ENCODE peak calls at places on chromosomes 2 and 18, in ten cellular contexts. I, J, L, S, O, V, R, T, N and U are unnamed samples.

GRCh38 chr2:47277187-47277586 is 122.1 kb upstream of the STPG4 start:
- DNase-seq in I (no peak), J (no peak), L (no peak), S (no peak), O (no peak), V (no peak), R (no peak), T (no peak), N (no peak), U (no peak)

GRCh38 chr18:73189718-73190117 is 321.9 kb upstream of the NETO1 start:
- DNase-seq in I (no peak), J (no peak), L (no peak), S (no peak), O (no peak), V (no peak), R (no peak), T (no peak), N (no peak), U (no peak)

GRCh38 chr2:112941753-112942653 is 31.0 kb downstream of the IL37 start:
- DNase-seq in I (peak), J (peak), L (peak), S (peak), O (peak), V (no peak), R (peak), T (peak), N (peak), U (peak)

GRCh38 chr2:54712516-54712915 is 10.9 kb upstream of the EML6 start:
- DNase-seq in I (no peak), J (no peak), L (no peak), S (no peak), O (no peak), V (no peak), R (no peak), T (no peak), N (no peak), U (no peak)

GRCh38 chr2:240403358-240404104 is 31.9 kb upstream of the GPC1 start:
- DNase-seq in I (no peak), J (no peak), L (no peak), S (no peak), O (peak), V (no peak), R (no peak), T (peak), N (no peak), U (no peak)

GRCh38 chr2:97748397-97748796 is 35.0 kb downstream of the ZAP70 start:
- DNase-seq in I (no peak), J (peak), L (peak), S (no peak), O (no peak), V (peak), R (peak), T (peak), N (peak), U (no peak)

GRCh38 chr18:62436636-62437519 is 85.9 kb upstream of the ZCCHC2 start:
- DNase-seq in I (peak), J (no peak), L (no peak), S (peak), O (peak), V (no peak), R (no peak), T (peak), N (peak), U (peak)

GRCh38 chr2:224952942-224953657 is 89.2 kb downstream of the DOCK10 start:
- DNase-seq in I (peak), J (no peak), L (no peak), S (no peak), O (no peak), V (peak), R (no peak), T (no peak), N (peak), U (peak)

GRCh38 chr2:239136203-239136602 is 264.6 kb downstream of the HDAC4 start:
- DNase-seq in I (no peak), J (no peak), L (no peak), S (no peak), O (no peak), V (no peak), R (no peak), T (no peak), N (no peak), U (no peak)

GRCh38 chr2:176129013-176129796 is at the start of gene HOXD8:
- DNase-seq in I (peak), J (peak), L (no peak), S (no peak), O (peak), V (no peak), R (peak), T (peak), N (no peak), U (no peak)

GRCh38 chr18:28792404-28793103 is 615.6 kb upstream of the CDH2 start:
- DNase-seq in I (no peak), J (no peak), L (no peak), S (no peak), O (no peak), V (no peak), R (peak), T (no peak), N (no peak), U (no peak)

GRCh38 chr18:54740146-54740844 is 88.0 kb upstream of the RAB27B start:
- DNase-seq in I (no peak), J (no peak), L (no peak), S (no peak), O (no peak), V (no peak), R (no peak), T (no peak), N (no peak), U (no peak)

GRCh38 chr18:11946756-11947155 is 34.6 kb upstream of the IMPA2 start:
- DNase-seq in I (no peak), J (no peak), L (no peak), S (peak), O (no peak), V (no peak), R (peak), T (no peak), N (no peak), U (no peak)

GRCh38 chr2:237322564-237322963 is 91.4 kb downstream of the COL6A3 start:
- DNase-seq in I (no peak), J (no peak), L (no peak), S (no peak), O (peak), V (no peak), R (peak), T (peak), N (no peak), U (no peak)

GRCh38 chr2:167756427-167756826 is 491.0 kb downstream of the STK39 start:
- DNase-seq in I (no peak), J (no peak), L (no peak), S (no peak), O (no peak), V (no peak), R (peak), T (no peak), N (no peak), U (no peak)